ENCODE peak calls at places on chromosomes 2 and 18, in four cellular contexts. J is H1, X is GM12878, L is K562. S is an unnamed sample.

GRCh38 chr2:96164459-96165184 is 19.4 kb upstream of the DUSP2 start:
- DNase-seq in J (no peak), X (peak), L (no peak), S (no peak)

GRCh38 chr2:242060212-242060835 is 190.8 kb downstream of the RTP5 start:
- DNase-seq in J (no peak), X (no peak), L (no peak), S (no peak)

GRCh38 chr2:95346236-95346737 is 49.1 kb downstream of the KCNIP3 start:
- DNase-seq in J (no peak), X (no peak), L (peak), S (no peak)

GRCh38 chr18:31042391-31043181 is at the start of gene DSC3:
- DNase-seq in J (no peak), X (no peak), L (no peak), S (no peak)

GRCh38 chr2:191264647-191265079 is 19.5 kb downstream of the MYO1B start:
- DNase-seq in J (no peak), X (no peak), L (no peak), S (no peak)

GRCh38 chr2:205889073-205889472 is 196.9 kb downstream of the INO80D start:
- DNase-seq in J (no peak), X (no peak), L (no peak), S (no peak)

GRCh38 chr2:24925815-24926214 is 5.8 kb upstream of the ADCY3 start:
- DNase-seq in J (no peak), X (no peak), L (no peak), S (no peak)

GRCh38 chr2:23292024-23292423 is 93.0 kb upstream of the KLHL29 start:
- DNase-seq in J (no peak), X (no peak), L (peak), S (no peak)

GRCh38 chr2:15480552-15480951 is 80.6 kb downstream of the NBAS start:
- DNase-seq in J (no peak), X (no peak), L (no peak), S (no peak)

GRCh38 chr2:239751719-239752355 is 273.3 kb downstream of the NDUFA10 start:
- DNase-seq in J (no peak), X (no peak), L (no peak), S (no peak)

GRCh38 chr2:223052710-223053261 is 796 bp downstream of the KCNE4 start:
- DNase-seq in J (no peak), X (no peak), L (no peak), S (no peak)

GRCh38 chr18:22503803-22504202 is 86.1 kb upstream of the CTAGE1 start:
- DNase-seq in J (no peak), X (no peak), L (no peak), S (no peak)

GRCh38 chr2:220202066-220202465 is 574.6 kb downstream of the SLC4A3 start:
- DNase-seq in J (no peak), X (no peak), L (no peak), S (no peak)

GRCh38 chr2:189631849-189632248 is 29.4 kb upstream of the ASNSD1 start:
- DNase-seq in J (no peak), X (no peak), L (no peak), S (no peak)

GRCh38 chr2:54386993-54387590 is 69.0 kb upstream of the SPTBN1 start:
- DNase-seq in J (no peak), X (no peak), L (no peak), S (no peak)

GRCh38 chr2:237666606-237667005 is 39.2 kb downstream of the LRRFIP1 start:
- DNase-seq in J (no peak), X (no peak), L (no peak), S (no peak)

GRCh38 chr2:237669628-237670351 is 42.4 kb downstream of the LRRFIP1 start:
- DNase-seq in J (no peak), X (peak), L (no peak), S (peak)

GRCh38 chr2:237669129-237669627 is 41.8 kb downstream of the LRRFIP1 start:
- DNase-seq in J (no peak), X (no peak), L (no peak), S (no peak)

GRCh38 chr2:237667891-237668290 is 40.5 kb downstream of the LRRFIP1 start:
- DNase-seq in J (no peak), X (no peak), L (no peak), S (no peak)

GRCh38 chr2:237668440-237668839 is 41.1 kb downstream of the LRRFIP1 start:
- DNase-seq in J (no peak), X (no peak), L (no peak), S (no peak)
- TF ChIP-seq HDAC6 in J (no peak), X (no peak), L (no peak), S (no peak)

DNA sequence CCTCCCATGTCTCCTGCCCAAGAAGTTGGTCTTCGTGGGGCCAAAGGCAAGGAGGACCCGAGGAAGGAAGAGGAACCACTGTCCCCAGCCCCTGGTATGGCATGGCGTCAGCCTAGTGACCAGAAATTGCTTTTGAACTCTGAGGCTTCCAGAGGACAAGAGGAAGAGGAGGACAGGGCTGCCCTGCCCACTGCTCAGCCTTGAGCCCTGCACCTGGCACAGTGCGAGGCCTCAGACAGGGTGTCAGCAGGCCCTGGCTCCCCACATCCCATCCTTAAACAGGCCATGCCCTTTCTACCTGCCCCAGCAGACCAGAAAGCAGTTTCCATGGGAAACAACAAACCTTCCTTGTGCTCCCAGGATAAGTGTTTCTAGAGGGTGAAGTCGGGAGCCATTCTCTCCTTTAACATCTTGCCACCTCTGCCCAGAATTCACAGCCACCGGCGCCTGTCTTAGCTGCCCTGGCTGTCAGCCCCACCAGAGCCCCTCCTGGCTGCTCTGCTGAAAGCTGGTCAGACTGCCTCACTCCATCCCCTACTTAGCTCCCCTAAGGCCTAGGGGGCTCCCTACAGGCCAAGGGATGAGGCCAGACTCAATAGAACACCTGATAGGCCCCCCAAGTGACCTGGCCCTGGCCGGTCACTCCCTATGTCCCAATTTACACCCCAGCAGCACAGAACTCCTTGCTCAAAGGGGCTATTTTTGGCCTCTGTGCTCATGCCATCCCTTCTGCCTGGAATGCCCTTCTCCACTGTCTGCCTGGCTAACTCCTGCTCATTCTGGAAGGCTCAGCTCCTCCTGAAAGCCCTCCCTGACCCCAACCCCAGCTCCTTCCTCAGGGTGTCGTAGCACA is 20.6 kb downstream of the ATOH8 start:
- DNase-seq in J (no peak), X (no peak), L (no peak), S (no peak)
- TF ChIP-seq YY1 in J (no peak), X (no peak), L (no peak), S (no peak)

GRCh38 chr2:66872056-66872821 is 437.3 kb downstream of the MEIS1 start:
- DNase-seq in J (no peak), X (no peak), L (no peak), S (no peak)

GRCh38 chr2:66872926-66873714 is 438.2 kb downstream of the MEIS1 start:
- DNase-seq in J (no peak), X (no peak), L (no peak), S (no peak)

GRCh38 chr2:66875941-66876462 is 441.1 kb downstream of the MEIS1 start:
- DNase-seq in J (no peak), X (no peak), L (no peak), S (no peak)

GRCh38 chr2:66869076-66869475 is 434.2 kb downstream of the MEIS1 start:
- DNase-seq in J (no peak), X (no peak), L (no peak), S (no peak)

DNA sequence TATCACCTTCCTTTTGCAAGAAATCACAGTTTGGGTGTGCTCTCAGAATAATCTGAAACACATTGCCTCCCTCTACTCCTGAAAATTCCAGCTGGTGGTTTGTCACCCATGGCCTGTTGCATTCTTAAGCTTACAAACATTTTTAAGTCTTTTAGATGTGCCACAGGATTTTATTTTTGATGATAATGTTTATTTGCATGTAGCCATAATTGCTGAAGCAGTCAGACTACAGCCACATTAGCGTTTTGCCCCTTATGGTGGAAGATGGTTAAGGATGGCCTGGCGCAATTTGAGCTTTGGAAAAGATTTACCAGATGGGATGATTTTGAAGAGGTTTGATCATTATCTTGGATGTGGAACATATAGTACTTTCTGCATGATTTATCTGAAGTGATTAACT is 439.5 kb downstream of the MEIS1 start:
- DNase-seq in J (no peak), X (no peak), L (no peak), S (no peak)
- TF ChIP-seq HDAC6 in J (no peak), X (no peak), L (no peak), S (no peak)

DNA sequence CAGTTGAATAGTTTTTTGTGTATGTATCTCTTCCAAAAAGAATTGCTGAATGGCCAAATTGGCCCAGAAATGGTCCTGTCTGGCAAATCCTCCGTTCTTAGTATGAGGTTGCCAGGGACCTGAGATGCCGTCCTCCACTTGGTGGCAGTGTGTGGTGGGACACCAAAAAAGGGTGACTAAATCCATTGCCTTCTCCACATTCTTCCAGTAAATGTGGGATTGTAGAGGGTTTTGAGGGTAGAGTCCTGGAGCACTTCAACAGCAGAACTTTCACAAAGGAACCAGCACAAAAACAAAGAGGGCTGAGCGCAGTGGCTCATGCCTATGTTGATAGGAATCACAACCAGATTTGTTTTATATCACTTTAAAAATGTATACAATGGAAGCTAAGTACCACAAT is 199.9 kb downstream of the BCL2 start:
- DNase-seq in J (peak), X (no peak), L (peak), S (peak)
- TF ChIP-seq YY1 in J (no peak), X (no peak), L (no peak), S (no peak)

GRCh38 chr2:78907089-78907488 is 118.4 kb upstream of the REG3G start:
- DNase-seq in J (no peak), X (no peak), L (no peak), S (no peak)

GRCh38 chr2:78913284-78913683 is 112.2 kb upstream of the REG3G start:
- DNase-seq in J (no peak), X (no peak), L (no peak), S (no peak)

GRCh38 chr2:78908973-78909372 is 116.5 kb upstream of the REG3G start:
- DNase-seq in J (no peak), X (no peak), L (no peak), S (peak)
- TF ChIP-seq HDAC6 in J (no peak), X (no peak), L (no peak), S (no peak)

DNA sequence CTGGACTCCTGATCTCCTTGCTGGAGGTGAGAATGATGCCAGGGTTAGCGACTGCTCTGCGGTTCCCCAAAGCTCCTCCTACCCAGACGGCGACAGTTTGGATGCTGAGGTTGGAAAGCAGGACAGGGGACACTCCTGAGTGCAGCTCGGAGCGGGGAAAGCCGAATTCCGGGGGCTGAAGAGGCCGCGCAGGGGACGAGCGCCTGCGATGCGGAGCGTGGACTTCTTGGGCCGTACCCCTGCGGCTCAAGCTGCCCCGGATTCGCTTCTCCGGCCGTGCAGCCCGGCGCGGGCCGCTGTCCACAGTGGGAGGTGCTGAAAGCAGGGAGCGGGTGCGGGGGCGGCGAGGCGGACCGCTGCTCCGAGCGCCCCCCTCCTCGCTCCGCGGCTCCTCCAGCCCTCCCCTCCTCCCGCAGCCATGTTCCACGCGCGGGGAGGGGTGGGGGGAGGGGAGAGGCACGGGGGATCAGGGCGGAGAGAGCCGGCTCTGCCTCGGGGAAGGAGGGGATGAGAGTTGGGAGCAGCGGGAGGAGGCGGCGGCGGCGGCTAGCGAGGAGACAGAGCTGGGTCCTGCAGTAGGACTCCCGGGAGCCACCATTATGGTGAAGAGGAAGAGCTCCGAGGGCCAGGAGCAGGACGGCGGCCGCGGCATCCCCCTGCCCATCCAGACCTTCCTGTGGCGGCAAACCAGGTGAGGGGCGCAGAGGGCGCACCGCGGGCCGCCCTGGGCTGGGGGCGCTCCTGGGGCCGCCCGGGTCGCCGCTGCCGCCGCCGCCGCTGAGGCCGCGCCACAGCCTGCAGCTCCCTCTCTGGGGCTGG is at the start of gene UNC80:
- DNase-seq in J (no peak), X (no peak), L (peak), S (peak)
- TF ChIP-seq YY1 in J (peak), X (no peak), L (no peak), S (no peak)

DNA sequence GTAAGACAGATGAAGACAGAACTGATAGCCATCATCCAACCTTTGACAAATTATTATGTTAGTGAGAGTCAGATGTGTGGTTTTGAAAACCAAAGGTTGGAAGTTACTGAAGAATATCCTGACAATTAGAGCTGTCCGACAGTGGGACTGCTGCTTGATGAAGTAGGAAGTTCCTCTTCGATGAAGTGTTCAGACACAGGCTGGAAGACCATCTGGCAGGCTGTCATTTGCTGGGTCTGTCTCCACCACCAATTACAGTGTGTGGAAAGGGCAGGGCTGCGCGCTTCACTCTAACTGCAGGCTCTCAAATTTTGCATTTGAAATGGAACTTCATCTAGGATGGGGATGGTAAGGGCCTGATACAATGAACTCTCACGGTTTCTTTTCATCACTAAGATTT is 313.8 kb downstream of the PIK3C3 start:
- DNase-seq in J (no peak), X (no peak), L (no peak), S (no peak)
- TF ChIP-seq HDAC6 in J (no peak), X (no peak), L (no peak), S (no peak)

GRCh38 chr2:200810967-200811335 is 759 bp upstream of the BZW1 start:
- DNase-seq in J (no peak), X (no peak), L (no peak), S (no peak)
- TF ChIP-seq YY1 in J (no peak), X (no peak), L (no peak), S (no peak)

GRCh38 chr2:157194844-157195243 is 62.7 kb upstream of the GALNT5 start:
- DNase-seq in J (no peak), X (no peak), L (no peak), S (no peak)
- TF ChIP-seq HDAC6 in J (no peak), X (no peak), L (no peak), S (no peak)

DNA sequence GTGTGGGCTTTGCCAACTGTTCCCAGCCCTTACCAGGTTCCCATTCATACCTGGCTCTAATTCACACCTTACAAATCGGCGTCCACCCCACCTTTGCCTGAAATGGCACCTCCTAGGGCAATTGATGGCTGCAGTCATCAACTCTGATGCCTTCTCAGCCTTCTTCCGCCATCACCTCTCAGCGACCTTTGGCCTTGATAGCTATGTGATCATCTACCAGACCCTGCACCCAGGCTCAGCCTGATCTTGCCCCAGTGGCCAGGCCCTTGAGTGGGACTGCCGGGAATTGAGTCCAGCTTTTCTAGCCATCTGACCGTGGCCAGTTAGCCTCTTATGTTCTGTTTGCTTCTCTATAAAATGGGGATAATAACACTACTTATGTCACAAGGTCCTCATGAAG is 32.5 kb downstream of the PSD4 start:
- DNase-seq in J (no peak), X (no peak), L (no peak), S (no peak)
- TF ChIP-seq YY1 in J (no peak), X (no peak), L (no peak), S (no peak)